ENCODE peak calls at places on chromosomes 12 and 14, in eight cellular contexts. Z is Jurkat, Clone E6-1; G is MCF 10A; S is frontal cortex; V is NCI-H146; D is adipocyte; C is osteocyte; H is SK-N-SH. X is an unnamed sample.

GRCh38 chr14:92460916-92461579 is 52.5 kb upstream of the RIN3 start:
- DNase-seq in S (no peak), Z (no peak), G (no peak), C (peak; percentile 64), D (peak; percentile 53), V (no peak), H (no peak), X (no peak)

GRCh38 chr12:130041983-130042812 is 120.1 kb upstream of the FZD10 start:
- DNase-seq in C (no peak), G (peak; percentile 20), V (peak; percentile 72), Z (no peak), H (peak; percentile 94), S (peak; percentile 60), D (peak; percentile 16), X (peak; percentile 41)

GRCh38 chr14:42047421-42048045 is 440.9 kb downstream of the LRFN5 start:
- DNase-seq in S (no peak), C (no peak), G (no peak), V (no peak), H (no peak), Z (no peak), D (no peak), X (no peak)

GRCh38 chr14:22973217-22974032 is 8.9 kb downstream of the AJUBA start:
- DNase-seq in H (peak; percentile 67), C (no peak), V (peak; percentile 37), G (peak; percentile 78), Z (peak; percentile 30), D (peak; percentile 82), S (no peak), X (peak; percentile 82)

GRCh38 chr12:53051058-53051880 is 1.4 kb downstream of the TNS2 start:
- DNase-seq in S (peak; percentile 58), G (peak; percentile 71), D (peak; percentile 84), H (no peak), V (no peak), C (peak; percentile 85), Z (no peak), X (peak; percentile 74)

GRCh38 chr14:68607081-68607851 is 185.6 kb downstream of the ZFP36L1 start:
- DNase-seq in C (no peak), V (no peak), D (peak; percentile 49), G (no peak), Z (no peak), H (no peak), S (no peak), X (no peak)

GRCh38 chr12:2877959-2878732 is 1.1 kb downstream of the RHNO1 start:
- DNase-seq in Z (no peak), C (no peak), D (peak; percentile 80), H (no peak), V (peak; percentile 35), G (peak; percentile 36), S (no peak), X (no peak)

GRCh38 chr12:873954-874353 is 75.5 kb downstream of the RAD52 start:
- DNase-seq in V (no peak), G (peak; percentile 42), H (no peak), D (no peak), C (no peak), Z (no peak), S (no peak), X (no peak)

GRCh38 chr14:64715628-64716412 is 11.6 kb downstream of the PLEKHG3 start:
- DNase-seq in S (no peak), V (peak; percentile 57), D (no peak), H (no peak), G (no peak), Z (no peak), C (no peak), X (peak; percentile 60)

GRCh38 chr12:48901278-48901677 is 24.0 kb downstream of the FKBP11 start:
- DNase-seq in C (no peak), V (no peak), D (peak; percentile 25), G (no peak), H (no peak), Z (no peak), S (no peak), X (no peak)

GRCh38 chr12:9827209-9827888 is at the start of gene KLRF1:
- DNase-seq in C (no peak), G (no peak), V (no peak), H (no peak), D (no peak), Z (no peak), S (no peak), X (no peak)

GRCh38 chr14:20376071-20376588 is 32.7 kb downstream of the PARP2 start:
- DNase-seq in S (no peak), G (no peak), V (no peak), H (no peak), Z (no peak), C (peak; percentile 80), D (no peak), X (no peak)

GRCh38 chr14:67313153-67313552 is 46.5 kb downstream of the ATP6V1D start:
- DNase-seq in C (no peak), H (no peak), V (no peak), S (no peak), G (no peak), D (no peak), Z (no peak), X (peak; percentile 38)

GRCh38 chr14:92317511-92317910 is 5.5 kb upstream of the SLC24A4 start:
- DNase-seq in S (no peak), V (no peak), D (no peak), Z (no peak), C (no peak), H (no peak), G (no peak), X (no peak)

GRCh38 chr12:68350753-68351152 is 18.6 kb upstream of the MDM1 start:
- DNase-seq in V (no peak), G (no peak), D (peak; percentile 68), Z (no peak), C (no peak), S (no peak), H (no peak), X (no peak)

GRCh38 chr14:81485372-81485771 is 48.3 kb downstream of the SEL1L start:
- DNase-seq in Z (no peak), C (no peak), G (no peak), D (no peak), H (no peak), V (no peak), S (no peak), X (no peak)

GRCh38 chr14:36818794-36819384 is 157.2 kb downstream of the PAX9 start:
- DNase-seq in G (peak; percentile 23), D (peak; percentile 71), H (no peak), V (no peak), Z (no peak), C (no peak), S (no peak), X (peak; percentile 90)

GRCh38 chr12:50033317-50033679 is 8.0 kb upstream of the RACGAP1 start:
- DNase-seq in S (no peak), C (no peak), V (no peak), D (no peak), Z (no peak), H (no peak), G (no peak), X (no peak)

GRCh38 chr12:118033902-118034301 is 17.4 kb downstream of the RFC5 start:
- DNase-seq in G (no peak), S (no peak), H (no peak), D (no peak), Z (no peak), V (no peak), C (no peak), X (no peak)

GRCh38 chr14:56087824-56088571 is 30.2 kb upstream of the PELI2 start:
- DNase-seq in Z (peak; percentile 69), C (no peak), S (no peak), D (no peak), H (no peak), G (no peak), V (peak; percentile 12), X (no peak)

GRCh38 chr14:64232095-64232830 is 61.9 kb downstream of the ESR2 start:
- DNase-seq in D (peak; percentile 70), S (no peak), V (no peak), G (peak; percentile 69), H (no peak), C (no peak), Z (no peak), X (no peak)

GRCh38 chr14:53409974-53410373 is 256.9 kb upstream of the DDHD1 start:
- DNase-seq in G (no peak), S (no peak), Z (no peak), V (no peak), H (no peak), D (no peak), C (no peak), X (no peak)

GRCh38 chr14:100428727-100429126 is 105.6 kb downstream of the SLC25A47 start:
- DNase-seq in D (no peak), S (no peak), C (no peak), Z (no peak), H (no peak), G (peak; percentile 73), V (no peak), X (no peak)

GRCh38 chr12:94644622-94645021 is 5.7 kb downstream of the TMCC3 start:
- DNase-seq in H (no peak), D (peak; percentile 14), G (peak; percentile 82), Z (no peak), S (no peak), V (no peak), C (no peak), X (no peak)

X was measured in T47D.